ENCODE peak calls at places on chromosome 11, in five cellular contexts. P is H7; Y is naive thymus-derived CD4-positive, alpha-beta T cell; K is upper lobe of left lung; C is effector memory CD4-positive, alpha-beta T cell. H is an unnamed sample.

GRCh38 chr11:9362393-9362863 is 22.0 kb upstream of the IPO7 start:
- DNase-seq in C (no peak), Y (no peak), P (peak), K (no peak), H (no peak)

GRCh38 chr11:8713760-8714159 is 31.2 kb downstream of the RPL27A start:
- DNase-seq in C (no peak), K (no peak), P (no peak), Y (no peak), H (no peak)

GRCh38 chr11:122618927-122619326 is 36.6 kb upstream of the UBASH3B start:
- DNase-seq in C (no peak), Y (no peak), P (no peak), K (no peak), H (no peak)

GRCh38 chr11:71999360-71999759 is 651 bp downstream of the IL18BP start:
- DNase-seq in P (no peak), K (peak), C (no peak), Y (no peak), H (no peak)

GRCh38 chr11:126115820-126116319 is 53.2 kb upstream of the CDON start:
- DNase-seq in P (peak), K (peak), C (no peak), Y (no peak), H (peak)

GRCh38 chr11:112790286-112790685 is 170.9 kb upstream of the NCAM1 start:
- DNase-seq in Y (no peak), K (no peak), C (no peak), P (no peak), H (no peak)

GRCh38 chr11:72352859-72353551 is 81.3 kb downstream of the CLPB start:
- DNase-seq in Y (no peak), K (no peak), C (no peak), P (peak), H (no peak)

GRCh38 chr11:119373917-119374631 is 7.4 kb downstream of the USP2 start:
- DNase-seq in Y (no peak), K (peak), C (peak), P (peak), H (peak)

GRCh38 chr11:110479445-110480101 is 49.8 kb downstream of the FDX1 start:
- DNase-seq in P (no peak), Y (no peak), C (no peak), K (no peak), H (no peak)

GRCh38 chr11:64342869-64343739 is 3.1 kb downstream of the CCDC88B start:
- DNase-seq in Y (no peak), K (no peak), P (peak), C (no peak), H (no peak)

GRCh38 chr11:64343740-64344133 is 3.7 kb downstream of the CCDC88B start:
- DNase-seq in C (no peak), Y (no peak), K (no peak), P (peak), H (no peak)

GRCh38 chr11:64341429-64341828 is 1.4 kb downstream of the CCDC88B start:
- DNase-seq in Y (no peak), K (no peak), P (no peak), C (no peak), H (no peak)

GRCh38 chr11:64340671-64341335 is 799 bp downstream of the CCDC88B start:
- DNase-seq in Y (peak), K (peak), C (peak), P (peak), H (no peak)

GRCh38 chr11:64341851-64342791 is 2.1 kb downstream of the CCDC88B start:
- DNase-seq in C (peak), P (peak), Y (peak), K (peak), H (peak)
- H3K4me3 ChIP-seq in C (peak), P (peak), Y (no peak), K (no peak), H (peak)

GRCh38 chr11:104968856-104969776 is 742 bp upstream of the CASP4 start:
- DNase-seq in Y (no peak), P (peak), C (no peak), K (peak), H (peak)
- H3K4me3 ChIP-seq in Y (peak), P (no peak), C (peak), K (no peak), H (peak)

DNA sequence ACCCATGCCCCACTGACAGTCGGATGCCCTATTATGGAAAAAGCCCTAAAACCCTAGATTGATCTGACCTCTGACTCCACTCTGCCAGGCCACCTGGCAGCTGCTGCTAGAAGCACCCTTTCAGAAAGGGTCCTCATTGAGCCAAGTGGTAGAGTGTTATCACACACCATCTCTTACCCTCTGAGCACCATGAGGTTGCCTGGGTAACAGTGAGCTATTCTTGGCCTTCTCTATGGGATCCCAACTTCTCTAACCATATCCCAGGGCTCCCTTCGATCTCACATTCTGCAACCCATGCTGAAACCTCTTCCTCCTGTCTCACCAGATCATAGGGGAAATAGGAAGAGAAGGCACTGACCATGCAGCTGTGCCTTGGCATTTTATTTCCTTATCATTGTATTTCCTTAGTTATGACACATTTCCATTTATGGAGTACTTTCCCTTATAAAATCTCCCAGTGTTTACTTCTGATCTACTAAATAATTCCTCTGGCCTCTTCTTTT is 52.7 kb downstream of the MPPED2 start:
- DNase-seq in C (no peak), P (no peak), Y (no peak), K (no peak), H (no peak)
- H3K4me3 ChIP-seq in C (no peak), P (no peak), Y (no peak), K (no peak), H (no peak)

GRCh38 chr11:46345131-46345597 is 2.1 kb upstream of the DGKZ start:
- DNase-seq in K (peak), C (no peak), P (peak), Y (no peak), H (no peak)
- H3K4me3 ChIP-seq in K (peak), C (peak), P (peak), Y (peak), H (no peak)

DNA sequence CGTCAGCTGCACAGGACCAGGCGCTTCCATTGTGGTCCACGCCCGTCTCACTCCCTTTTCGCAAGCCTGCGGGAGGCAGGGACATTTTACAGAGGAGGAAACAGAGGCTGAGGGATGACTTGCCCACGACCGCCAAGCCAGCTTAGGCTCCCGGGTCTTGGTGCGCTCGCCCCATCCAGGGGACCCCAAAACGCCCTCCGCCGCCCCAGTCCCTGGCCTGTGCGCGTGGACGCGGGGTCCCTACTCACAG is 300 bp downstream of the WNT11 start:
- DNase-seq in K (no peak), P (no peak), Y (no peak), C (no peak), H (no peak)
- H3K4me3 ChIP-seq in K (peak), P (peak), Y (no peak), C (peak), H (peak)

H was measured in SJSA1.